ENCODE peak calls at places on chromosome 17, in five cellular contexts. Q is Peyer's patch; A is CD8-positive, alpha-beta memory T cell; B is hepatocyte; V is fibroblast of lung. Y is an unnamed sample. For H3K4me1, the result is how much of the 10 kb centered on the place peaks cover.

GRCh38 chr17:78951967-78952551 is 26.9 kb upstream of the TIMP2 start:
- DNase-seq in Q (no peak), A (no peak), B (peak), V (no peak), Y (no peak)

GRCh38 chr17:58224315-58224714 is 5.3 kb upstream of the MKS1 start:
- DNase-seq in Q (no peak), A (no peak), B (no peak), V (peak), Y (no peak)

GRCh38 chr17:48406936-48407567 is 23.0 kb downstream of the SKAP1 start:
- DNase-seq in Q (no peak), A (no peak), B (no peak), V (no peak), Y (no peak)

GRCh38 chr17:32382526-32383223 is 32.7 kb downstream of the ZNF207 start:
- DNase-seq in Q (no peak), A (no peak), B (no peak), V (no peak), Y (no peak)

GRCh38 chr17:68197091-68197996 is 50.5 kb upstream of the AMZ2 start:
- DNase-seq in Q (no peak), A (peak), B (peak), V (no peak), Y (no peak)

GRCh38 chr17:40326014-40326831 is 17.2 kb downstream of the RARA start:
- DNase-seq in Q (peak), A (peak), B (no peak), V (no peak), Y (peak)

GRCh38 chr17:48492401-48493298 is 38.2 kb downstream of the HOXB1 start:
- DNase-seq in Q (peak), A (peak), B (peak), V (peak), Y (peak)

GRCh38 chr17:55157165-55157564 is 107.6 kb upstream of the HLF start:
- DNase-seq in Q (no peak), A (no peak), B (no peak), V (peak), Y (no peak)

GRCh38 chr17:41345992-41346391 is 4.6 kb downstream of the KRT33A start:
- DNase-seq in Q (no peak), A (no peak), B (no peak), V (no peak), Y (no peak)

GRCh38 chr17:164536-165235 is 16.8 kb downstream of the DOC2B start:
- DNase-seq in Q (no peak), A (no peak), B (peak), V (peak), Y (peak)

GRCh38 chr17:76092526-76093413 is 10.8 kb downstream of the EXOC7 start:
- DNase-seq in Q (no peak), A (no peak), B (no peak), V (no peak), Y (no peak)

GRCh38 chr17:72775237-72775636 is 317.3 kb downstream of the SLC39A11 start:
- DNase-seq in Q (no peak), A (no peak), B (no peak), V (no peak), Y (no peak)

GRCh38 chr17:50426814-50427787 is 1.1 kb downstream of the ACSF2 start:
- DNase-seq in Q (peak), A (no peak), B (peak), V (peak), Y (no peak)

GRCh38 chr17:79304907-79305306 is 230.3 kb downstream of the ENGASE start:
- DNase-seq in Q (no peak), A (no peak), B (no peak), V (no peak), Y (no peak)

GRCh38 chr17:8753976-8754440 is 4.3 kb downstream of the SPDYE4 start:
- DNase-seq in Q (no peak), A (no peak), B (peak), V (peak), Y (no peak)

GRCh38 chr17:80458016-80458415 is 18.4 kb downstream of the NPTX1 start:
- DNase-seq in Q (no peak), A (no peak), B (no peak), V (no peak), Y (no peak)

DNA sequence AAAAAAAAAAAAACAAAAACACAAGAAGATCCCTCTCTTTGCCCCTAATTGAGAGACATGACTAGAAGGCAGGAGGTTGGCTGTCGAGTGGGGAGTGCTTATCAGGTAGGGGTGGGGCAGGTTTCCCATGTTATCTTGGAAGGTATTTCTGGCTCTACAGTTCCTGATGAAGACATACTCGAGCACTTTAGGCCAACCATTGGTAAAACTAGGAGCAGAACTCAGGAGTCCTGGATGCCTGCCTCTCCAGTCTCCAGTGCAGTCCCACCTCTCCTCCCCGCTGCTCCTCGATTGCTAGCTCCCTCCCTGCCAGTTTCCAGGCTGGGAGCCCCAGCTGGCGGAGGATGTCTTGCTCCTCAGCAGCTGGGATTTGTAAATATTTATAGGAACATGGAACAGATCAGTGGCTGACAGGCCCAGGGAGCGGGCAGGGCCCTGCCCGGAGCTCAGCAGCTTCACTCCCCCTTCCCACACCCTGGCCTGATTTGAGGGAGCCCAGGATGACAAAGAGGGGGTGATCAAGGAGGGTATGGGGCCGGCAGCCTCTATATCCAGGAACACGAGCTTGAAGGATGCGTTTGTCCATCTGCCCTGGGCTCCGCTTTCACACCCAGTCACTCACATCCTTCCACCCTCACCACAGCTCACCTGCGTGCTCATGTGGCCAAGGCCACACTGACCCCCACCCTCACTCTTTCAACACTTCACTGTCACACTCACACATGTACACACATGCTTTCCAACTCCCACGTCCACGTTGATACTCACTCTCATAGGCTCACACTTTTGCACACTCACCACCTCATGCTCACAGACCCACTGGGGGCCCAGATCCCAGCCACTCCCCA is 11.5 kb upstream of the C1QL1 start:
- DNase-seq in Q (no peak), A (no peak), B (peak), V (no peak), Y (peak)
- H3K27ac ChIP-seq in Q (peak), A (no peak), B (peak), V (no peak), Y (no peak)

GRCh38 chr17:38453951-38454421 is 25.7 kb downstream of the ARHGAP23 start:
- DNase-seq in Q (no peak), A (no peak), B (peak), V (peak), Y (no peak)

GRCh38 chr17:38457577-38458371 is 29.5 kb downstream of the ARHGAP23 start:
- DNase-seq in Q (no peak), A (no peak), B (no peak), V (no peak), Y (no peak)

GRCh38 chr17:38456031-38456815 is 28.0 kb downstream of the ARHGAP23 start:
- DNase-seq in Q (no peak), A (no peak), B (no peak), V (no peak), Y (no peak)

GRCh38 chr17:38454528-38454927 is 26.3 kb downstream of the ARHGAP23 start:
- DNase-seq in Q (no peak), A (no peak), B (peak), V (peak), Y (peak)

DNA sequence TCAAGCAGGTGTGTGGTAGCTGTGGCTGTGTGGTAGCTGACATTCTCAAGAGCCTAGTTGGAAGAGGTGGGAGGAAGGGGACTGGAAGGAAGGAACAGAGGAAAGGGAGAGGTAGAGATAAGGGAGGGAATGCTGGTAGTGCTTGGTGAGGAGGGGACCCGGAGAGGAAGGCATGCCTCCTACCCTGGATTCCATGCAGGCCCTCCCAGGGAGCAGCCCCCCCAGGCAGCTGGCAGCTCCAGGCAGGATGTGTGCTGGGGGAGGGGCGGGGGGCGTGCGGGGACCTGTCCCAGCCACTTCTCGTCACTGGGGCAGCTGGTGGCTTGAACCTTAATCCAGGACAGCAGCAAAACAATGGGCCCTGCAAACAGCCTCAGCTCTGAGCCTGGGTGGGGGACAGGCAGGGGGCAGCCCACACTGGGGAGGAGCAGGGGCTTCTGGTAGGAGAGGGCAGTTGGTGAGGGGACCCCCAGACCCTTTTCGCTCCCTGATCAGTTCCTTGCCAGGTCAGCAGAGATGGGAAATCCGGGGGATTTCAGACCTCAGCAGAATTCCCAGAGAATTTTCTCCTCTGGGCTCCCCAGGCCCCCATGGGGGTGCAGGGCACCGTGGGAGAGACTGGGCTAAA is 27.1 kb downstream of the ARHGAP23 start:
- DNase-seq in Q (no peak), A (no peak), B (no peak), V (no peak), Y (no peak)
- H3K4me1 ChIP-seq in Q (under half), A (under half), B (half or more), V (under half), Y (half or more)

DNA sequence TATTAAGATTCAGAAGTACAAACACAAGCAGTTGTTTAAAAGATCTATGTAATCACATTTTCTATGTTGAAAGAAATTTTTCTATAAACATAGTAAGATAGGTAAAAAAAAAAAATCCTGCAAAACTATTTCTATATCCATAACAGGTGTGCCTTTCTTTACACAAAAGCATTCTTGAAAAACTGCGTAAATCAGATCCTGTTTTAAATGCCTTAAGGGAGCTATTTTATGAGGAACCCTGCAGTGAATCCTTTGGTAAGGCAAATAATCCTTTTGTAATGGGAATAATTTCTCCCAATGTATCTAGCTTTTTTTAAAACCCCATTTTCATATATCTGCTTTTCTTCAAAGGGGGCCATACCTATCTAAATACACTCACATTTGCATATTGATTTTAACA is 157.3 kb downstream of the AATF start:
- DNase-seq in Q (no peak), A (no peak), B (no peak), V (no peak), Y (no peak)
- H3K4me3 ChIP-seq in Q (no peak), A (no peak), B (no peak), V (no peak), Y (no peak)

GRCh38 chr17:63596856-63597557 is 3.7 kb upstream of the TACO1 start:
- DNase-seq in Q (no peak), A (no peak), B (no peak), V (no peak), Y (no peak)
- H3K27ac ChIP-seq in Q (no peak), A (no peak), B (no peak), V (no peak), Y (no peak)

DNA sequence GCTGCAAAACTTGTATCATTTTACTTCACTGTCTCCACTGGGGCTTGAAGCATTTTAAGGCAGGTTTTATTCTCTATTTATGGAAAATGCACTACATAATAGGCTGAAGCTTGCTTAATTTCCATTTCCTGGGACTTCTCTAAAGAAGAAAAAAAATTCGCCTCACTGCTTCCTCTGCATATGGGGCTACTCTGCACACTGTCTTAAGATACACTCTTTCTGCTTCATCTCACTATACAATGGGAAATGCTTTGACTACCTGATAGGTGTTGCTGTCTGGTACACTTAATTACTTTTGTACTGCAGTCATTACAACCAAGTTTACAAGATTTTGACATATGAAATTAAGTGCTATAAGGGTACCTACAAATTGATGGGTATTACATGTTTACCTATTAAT is 466.0 kb downstream of the KCNJ18 start:
- DNase-seq in Q (no peak), A (no peak), B (no peak), V (no peak), Y (no peak)
- H3K4me1 ChIP-seq in Q (under half), A (under half), B (under half), V (under half), Y (under half)